ENCODE peak calls at places on chromosome 13, in five cellular contexts. One of them, this sample, is unnamed.

GRCh38 chr13:95137096-95137495 is 164.2 kb downstream of the ABCC4 start:
- DNase-seq in H1: no peak
- DNase-seq in H9: no peak
- DNase-seq in mesenchymal stem cell: peak; percentile 30
- DNase-seq in trophoblast cell: no peak
- DNase-seq in this sample: no peak

GRCh38 chr13:47859129-47859528 is 141.9 kb downstream of the SUCLA2 start:
- DNase-seq in H1: no peak
- DNase-seq in H9: no peak
- DNase-seq in mesenchymal stem cell: no peak
- DNase-seq in trophoblast cell: peak; percentile 33
- DNase-seq in this sample: no peak

GRCh38 chr13:99046851-99047250 is 69.0 kb upstream of the DOCK9 start:
- DNase-seq in H1: no peak
- DNase-seq in H9: no peak
- DNase-seq in mesenchymal stem cell: no peak
- DNase-seq in trophoblast cell: peak; percentile 27
- DNase-seq in this sample: no peak

GRCh38 chr13:76470991-76471390 is 415.2 kb downstream of the KCTD12 start:
- DNase-seq in H1: no peak
- DNase-seq in H9: no peak
- DNase-seq in mesenchymal stem cell: peak; percentile 40
- DNase-seq in trophoblast cell: peak; percentile 3
- DNase-seq in this sample: no peak

GRCh38 chr13:113599396-113599795 is 14.8 kb downstream of the TFDP1 start:
- DNase-seq in H1: no peak
- DNase-seq in H9: peak; percentile 12
- DNase-seq in mesenchymal stem cell: no peak
- DNase-seq in trophoblast cell: no peak
- DNase-seq in this sample: no peak

GRCh38 chr13:28564030-28564429 is 69.1 kb upstream of the FLT1 start:
- DNase-seq in H1: no peak
- DNase-seq in H9: no peak
- DNase-seq in mesenchymal stem cell: no peak
- DNase-seq in trophoblast cell: peak; percentile 94
- DNase-seq in this sample: no peak

GRCh38 chr13:46668302-46668720 is 115.3 kb downstream of the LRCH1 start:
- DNase-seq in H1: no peak
- DNase-seq in H9: no peak
- DNase-seq in mesenchymal stem cell: peak; percentile 74
- DNase-seq in trophoblast cell: no peak
- DNase-seq in this sample: no peak

GRCh38 chr13:89891416-89891815 is 1456.1 kb upstream of the MIR17HG start:
- DNase-seq in H1: no peak
- DNase-seq in H9: no peak
- DNase-seq in mesenchymal stem cell: no peak
- DNase-seq in trophoblast cell: no peak
- DNase-seq in this sample: no peak

GRCh38 chr13:41494202-41494601 is 36.9 kb downstream of the RGCC start:
- DNase-seq in H1: no peak
- DNase-seq in H9: no peak
- DNase-seq in mesenchymal stem cell: no peak
- DNase-seq in trophoblast cell: no peak
- DNase-seq in this sample: no peak

GRCh38 chr13:97855570-97855970 is 97.9 kb upstream of the IPO5 start:
- DNase-seq in H1: no peak
- DNase-seq in H9: peak; percentile 46
- DNase-seq in mesenchymal stem cell: peak; percentile 87
- DNase-seq in trophoblast cell: peak; percentile 88
- DNase-seq in this sample: peak; percentile 67

GRCh38 chr13:105327727-105328126 is 1207.7 kb downstream of the EFNB2 start:
- DNase-seq in H1: no peak
- DNase-seq in H9: no peak
- DNase-seq in mesenchymal stem cell: peak; percentile 18
- DNase-seq in trophoblast cell: no peak
- DNase-seq in this sample: no peak

GRCh38 chr13:86585826-86586225 is 786.6 kb upstream of the SLITRK6 start:
- DNase-seq in H1: no peak
- DNase-seq in H9: no peak
- DNase-seq in mesenchymal stem cell: peak; percentile 81
- DNase-seq in trophoblast cell: no peak
- DNase-seq in this sample: no peak
- H2BK12ac ChIP-seq in H1: no peak overlapping the region
- H2BK12ac ChIP-seq in H9: no peak overlapping the region
- H2BK12ac ChIP-seq in mesenchymal stem cell: no peak overlapping the region
- H2BK12ac ChIP-seq in trophoblast cell: no peak overlapping the region
- H2BK12ac ChIP-seq in this sample: no peak overlapping the region

GRCh38 chr13:26531751-26532150 is 25.7 kb upstream of the WASF3 start:
- DNase-seq in H1: no peak
- DNase-seq in H9: no peak
- DNase-seq in mesenchymal stem cell: no peak
- DNase-seq in trophoblast cell: no peak
- DNase-seq in this sample: no peak
- H2BK12ac ChIP-seq in H1: no peak overlapping the region
- H2BK12ac ChIP-seq in H9: no peak overlapping the region
- H2BK12ac ChIP-seq in mesenchymal stem cell: no peak overlapping the region
- H2BK12ac ChIP-seq in trophoblast cell: no peak overlapping the region
- H2BK12ac ChIP-seq in this sample: no peak overlapping the region

DNA sequence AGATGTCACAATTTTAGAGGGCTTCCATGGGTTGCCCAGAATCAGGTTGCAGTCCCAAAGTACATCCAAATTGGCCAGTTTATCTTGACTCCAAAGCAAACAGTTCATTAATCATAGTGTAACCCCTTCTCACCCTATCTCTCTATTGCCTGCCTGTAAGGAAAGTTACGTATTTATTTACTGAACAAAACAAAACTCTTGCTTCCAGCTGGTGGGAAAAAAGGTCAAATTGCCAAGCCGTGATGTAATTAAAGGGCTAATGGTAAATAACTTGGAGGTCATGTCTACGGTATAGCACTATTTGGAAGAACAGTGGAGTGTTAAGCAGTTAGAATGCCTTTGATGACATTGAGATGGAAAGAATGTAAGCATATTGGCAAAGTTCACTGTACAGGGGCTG is 214.0 kb downstream of the DLEU7 start:
- DNase-seq in H1: no peak
- DNase-seq in H9: no peak
- DNase-seq in mesenchymal stem cell: peak; percentile 67
- DNase-seq in trophoblast cell: no peak
- DNase-seq in this sample: no peak
- H2BK12ac ChIP-seq in H1: no peak overlapping the region
- H2BK12ac ChIP-seq in H9: no peak overlapping the region
- H2BK12ac ChIP-seq in mesenchymal stem cell: no peak overlapping the region
- H2BK12ac ChIP-seq in trophoblast cell: no peak overlapping the region
- H2BK12ac ChIP-seq in this sample: no peak overlapping the region

GRCh38 chr13:24053505-24054251 is 106.8 kb upstream of the SPATA13 start:
- DNase-seq in H1: peak; percentile 49
- DNase-seq in H9: peak; percentile 87
- DNase-seq in mesenchymal stem cell: peak; percentile 68
- DNase-seq in trophoblast cell: peak; percentile 81
- DNase-seq in this sample: peak; percentile 43
- H2BK12ac ChIP-seq in H1: peak overlapping the region; percentile 82
- H2BK12ac ChIP-seq in H9: no peak overlapping the region
- H2BK12ac ChIP-seq in mesenchymal stem cell: no peak overlapping the region
- H2BK12ac ChIP-seq in trophoblast cell: no peak overlapping the region
- H2BK12ac ChIP-seq in this sample: no peak overlapping the region

GRCh38 chr13:24927810-24928404 is 163.9 kb downstream of the RNF17 start:
- DNase-seq in H1: no peak
- DNase-seq in H9: no peak
- DNase-seq in mesenchymal stem cell: no peak
- DNase-seq in trophoblast cell: no peak
- DNase-seq in this sample: no peak

GRCh38 chr13:24923305-24923640 is 159.3 kb downstream of the RNF17 start:
- DNase-seq in H1: no peak
- DNase-seq in H9: no peak
- DNase-seq in mesenchymal stem cell: peak; percentile 88
- DNase-seq in trophoblast cell: peak; percentile 57
- DNase-seq in this sample: no peak

GRCh38 chr13:24922390-24923304 is 158.7 kb downstream of the RNF17 start:
- DNase-seq in H1: peak; percentile 92
- DNase-seq in H9: peak; percentile 98
- DNase-seq in mesenchymal stem cell: peak; percentile 98
- DNase-seq in trophoblast cell: peak; percentile 98
- DNase-seq in this sample: peak; percentile 93

GRCh38 chr13:24929196-24929595 is 165.2 kb downstream of the RNF17 start:
- DNase-seq in H1: no peak
- DNase-seq in H9: no peak
- DNase-seq in mesenchymal stem cell: no peak
- DNase-seq in trophoblast cell: no peak
- DNase-seq in this sample: no peak

DNA sequence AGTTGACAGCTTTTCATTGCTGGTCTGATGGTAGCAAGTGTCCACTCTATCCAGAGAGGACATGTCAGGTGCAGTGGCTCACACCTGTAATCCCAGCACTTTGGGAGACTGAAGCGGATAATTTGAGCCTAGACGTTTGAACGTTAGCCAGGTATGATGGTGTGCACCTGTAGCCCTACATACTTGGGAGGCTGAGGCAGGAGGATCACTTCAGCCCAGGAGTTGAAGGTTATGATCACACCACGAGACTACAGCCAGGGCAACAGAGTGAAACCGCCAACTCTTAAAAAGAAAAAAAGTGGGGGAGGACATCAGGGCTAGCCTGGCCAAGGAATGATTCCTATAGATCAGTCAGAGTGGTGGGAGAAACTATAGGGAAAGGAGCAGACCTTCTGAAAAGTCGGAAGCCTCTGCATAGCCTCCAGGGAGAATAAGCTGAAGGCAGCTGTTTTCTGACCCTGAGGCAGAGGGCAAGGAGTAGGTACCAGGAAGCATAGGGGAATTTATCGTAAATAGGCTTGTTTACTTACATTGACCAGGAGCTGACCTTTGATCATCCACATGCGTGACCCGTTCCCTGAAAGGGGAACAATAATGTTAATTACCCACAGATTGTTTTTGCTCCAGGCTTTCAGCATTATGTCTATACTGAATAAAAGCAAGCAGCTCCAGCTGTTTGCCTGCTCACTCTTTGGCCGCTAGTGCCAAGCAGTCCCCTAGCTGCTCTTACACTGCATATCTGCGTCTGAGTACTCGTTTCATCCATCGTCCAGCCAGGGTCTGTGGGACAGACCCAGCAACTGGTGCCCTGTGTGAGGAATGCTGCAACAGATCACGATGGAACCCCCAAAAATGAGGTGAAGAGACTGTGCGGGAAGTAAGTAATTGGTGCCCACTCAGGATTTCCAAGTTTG is 161.6 kb downstream of the RNF17 start:
- DNase-seq in H1: no peak
- DNase-seq in H9: no peak
- DNase-seq in mesenchymal stem cell: no peak
- DNase-seq in trophoblast cell: no peak
- DNase-seq in this sample: no peak
- H2BK12ac ChIP-seq in H1: no peak overlapping the region
- H2BK12ac ChIP-seq in H9: no peak overlapping the region
- H2BK12ac ChIP-seq in mesenchymal stem cell: no peak overlapping the region
- H2BK12ac ChIP-seq in trophoblast cell: no peak overlapping the region
- H2BK12ac ChIP-seq in this sample: no peak overlapping the region

GRCh38 chr13:62473190-62473943 is 1057.7 kb upstream of the PCDH20 start:
- DNase-seq in H1: no peak
- DNase-seq in H9: no peak
- DNase-seq in mesenchymal stem cell: no peak
- DNase-seq in trophoblast cell: no peak
- DNase-seq in this sample: no peak
- H2BK12ac ChIP-seq in H1: peak overlapping the region; percentile 75
- H2BK12ac ChIP-seq in H9: no peak overlapping the region
- H2BK12ac ChIP-seq in mesenchymal stem cell: no peak overlapping the region
- H2BK12ac ChIP-seq in trophoblast cell: no peak overlapping the region
- H2BK12ac ChIP-seq in this sample: no peak overlapping the region

DNA sequence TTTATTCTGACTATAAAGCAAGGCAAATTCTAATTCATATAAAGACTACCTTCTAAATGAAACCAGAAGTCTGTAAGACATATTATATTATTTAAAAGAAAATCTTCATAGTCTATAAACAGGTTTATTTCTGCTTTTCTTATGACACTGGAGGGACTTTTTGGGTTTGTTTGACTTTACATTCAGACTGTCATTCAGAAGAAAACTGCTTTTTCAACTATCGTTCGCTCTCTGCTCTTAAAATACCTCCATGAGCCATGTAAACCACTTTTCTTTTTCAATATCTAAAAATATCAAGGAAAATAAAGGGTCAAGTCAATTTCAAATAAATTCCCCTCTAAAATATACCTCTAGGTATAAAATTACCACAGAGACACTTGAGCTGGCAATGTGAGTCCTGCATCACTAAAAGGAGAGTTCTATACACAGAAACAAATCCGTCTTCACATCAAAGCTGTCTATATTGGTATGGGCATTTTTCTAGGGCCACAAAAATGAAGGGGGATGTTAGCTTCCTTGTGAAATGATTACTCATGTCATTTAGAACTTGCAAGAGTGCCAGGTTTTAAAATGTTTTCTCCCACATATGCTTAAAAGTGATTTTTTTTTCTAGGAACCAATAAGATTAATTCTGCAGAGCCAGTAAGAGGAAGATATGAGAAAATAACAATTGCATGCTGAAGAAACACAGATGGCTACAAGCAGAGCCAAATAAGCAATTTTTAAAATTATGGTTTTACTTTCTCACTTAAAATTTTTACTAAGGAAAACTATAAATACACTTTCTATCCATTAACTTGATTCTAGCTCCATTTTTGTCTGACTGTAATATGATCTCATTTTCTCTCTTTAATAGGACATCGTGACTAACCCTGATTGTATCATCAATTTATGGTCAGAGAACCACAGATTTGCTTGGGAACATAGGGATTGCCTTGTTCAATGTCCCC is 181.8 kb downstream of the TBC1D4 start:
- DNase-seq in H1: no peak
- DNase-seq in H9: no peak
- DNase-seq in mesenchymal stem cell: no peak
- DNase-seq in trophoblast cell: no peak
- DNase-seq in this sample: no peak
- H2BK12ac ChIP-seq in H1: no peak overlapping the region
- H2BK12ac ChIP-seq in H9: no peak overlapping the region
- H2BK12ac ChIP-seq in mesenchymal stem cell: no peak overlapping the region
- H2BK12ac ChIP-seq in trophoblast cell: no peak overlapping the region
- H2BK12ac ChIP-seq in this sample: no peak overlapping the region